ENCODE peak calls at places on chromosomes 5 and 9, in seven cellular contexts. One of them, this sample, is unnamed.

GRCh38 chr5:170534177-170534576 is 30.4 kb downstream of the KCNIP1 start:
- DNase-seq in GM23248: no peak
- DNase-seq in stimulated activated CD8-positive, alpha-beta memory T cell treated with anti-CD3 and anti-CD28 coated beads, Interleukin-7, amount 100 ng/mL, for 1 hour: no peak
- DNase-seq in C1 segment of cervical spinal cord: no peak
- DNase-seq in HuH-7.5: no peak
- DNase-seq in CD8-positive, alpha-beta T cell: no peak
- DNase-seq in left cardiac atrium: no peak
- DNase-seq in this sample: no peak

GRCh38 chr5:141272906-141273305 is 27.7 kb downstream of the PCDHB15 start:
- DNase-seq in GM23248: no peak
- DNase-seq in stimulated activated CD8-positive, alpha-beta memory T cell treated with anti-CD3 and anti-CD28 coated beads, Interleukin-7, amount 100 ng/mL, for 1 hour: no peak
- DNase-seq in C1 segment of cervical spinal cord: no peak
- DNase-seq in HuH-7.5: no peak
- DNase-seq in CD8-positive, alpha-beta T cell: no peak
- DNase-seq in left cardiac atrium: no peak
- DNase-seq in this sample: no peak

GRCh38 chr9:12272471-12273072 is 420.6 kb upstream of the TYRP1 start:
- DNase-seq in GM23248: no peak
- DNase-seq in stimulated activated CD8-positive, alpha-beta memory T cell treated with anti-CD3 and anti-CD28 coated beads, Interleukin-7, amount 100 ng/mL, for 1 hour: no peak
- DNase-seq in C1 segment of cervical spinal cord: no peak
- DNase-seq in HuH-7.5: no peak
- DNase-seq in CD8-positive, alpha-beta T cell: no peak
- DNase-seq in left cardiac atrium: no peak
- DNase-seq in this sample: no peak

GRCh38 chr5:1380011-1380817 is 35.3 kb upstream of the CLPTM1L start:
- DNase-seq in GM23248: peak
- DNase-seq in stimulated activated CD8-positive, alpha-beta memory T cell treated with anti-CD3 and anti-CD28 coated beads, Interleukin-7, amount 100 ng/mL, for 1 hour: peak
- DNase-seq in C1 segment of cervical spinal cord: peak
- DNase-seq in HuH-7.5: no peak
- DNase-seq in CD8-positive, alpha-beta T cell: peak
- DNase-seq in left cardiac atrium: peak
- DNase-seq in this sample: no peak

GRCh38 chr9:100554935-100555401 is 22.9 kb upstream of the CAVIN4 start:
- DNase-seq in GM23248: no peak
- DNase-seq in stimulated activated CD8-positive, alpha-beta memory T cell treated with anti-CD3 and anti-CD28 coated beads, Interleukin-7, amount 100 ng/mL, for 1 hour: no peak
- DNase-seq in C1 segment of cervical spinal cord: peak
- DNase-seq in HuH-7.5: no peak
- DNase-seq in CD8-positive, alpha-beta T cell: no peak
- DNase-seq in left cardiac atrium: no peak
- DNase-seq in this sample: no peak

GRCh38 chr5:148848378-148849031 is 22.1 kb downstream of the ADRB2 start:
- DNase-seq in GM23248: no peak
- DNase-seq in stimulated activated CD8-positive, alpha-beta memory T cell treated with anti-CD3 and anti-CD28 coated beads, Interleukin-7, amount 100 ng/mL, for 1 hour: no peak
- DNase-seq in C1 segment of cervical spinal cord: no peak
- DNase-seq in HuH-7.5: no peak
- DNase-seq in CD8-positive, alpha-beta T cell: no peak
- DNase-seq in left cardiac atrium: no peak
- DNase-seq in this sample: no peak

GRCh38 chr5:114317751-114318150 is 44.1 kb upstream of the KCNN2 start:
- DNase-seq in GM23248: no peak
- DNase-seq in stimulated activated CD8-positive, alpha-beta memory T cell treated with anti-CD3 and anti-CD28 coated beads, Interleukin-7, amount 100 ng/mL, for 1 hour: no peak
- DNase-seq in C1 segment of cervical spinal cord: no peak
- DNase-seq in HuH-7.5: no peak
- DNase-seq in CD8-positive, alpha-beta T cell: no peak
- DNase-seq in left cardiac atrium: no peak
- DNase-seq in this sample: no peak

GRCh38 chr5:115796656-115797055 is 19.8 kb downstream of the CDO1 start:
- DNase-seq in GM23248: no peak
- DNase-seq in stimulated activated CD8-positive, alpha-beta memory T cell treated with anti-CD3 and anti-CD28 coated beads, Interleukin-7, amount 100 ng/mL, for 1 hour: no peak
- DNase-seq in C1 segment of cervical spinal cord: no peak
- DNase-seq in HuH-7.5: no peak
- DNase-seq in CD8-positive, alpha-beta T cell: no peak
- DNase-seq in left cardiac atrium: no peak
- DNase-seq in this sample: no peak

GRCh38 chr9:37174247-37174646 is 53.9 kb downstream of the ZCCHC7 start:
- DNase-seq in GM23248: peak
- DNase-seq in stimulated activated CD8-positive, alpha-beta memory T cell treated with anti-CD3 and anti-CD28 coated beads, Interleukin-7, amount 100 ng/mL, for 1 hour: no peak
- DNase-seq in C1 segment of cervical spinal cord: no peak
- DNase-seq in HuH-7.5: no peak
- DNase-seq in CD8-positive, alpha-beta T cell: no peak
- DNase-seq in left cardiac atrium: no peak
- DNase-seq in this sample: no peak

GRCh38 chr5:150801117-150801927 is 22.8 kb downstream of the SMIM3 start:
- DNase-seq in GM23248: peak
- DNase-seq in stimulated activated CD8-positive, alpha-beta memory T cell treated with anti-CD3 and anti-CD28 coated beads, Interleukin-7, amount 100 ng/mL, for 1 hour: no peak
- DNase-seq in C1 segment of cervical spinal cord: peak
- DNase-seq in HuH-7.5: peak
- DNase-seq in CD8-positive, alpha-beta T cell: no peak
- DNase-seq in left cardiac atrium: no peak
- DNase-seq in this sample: no peak

GRCh38 chr9:134748637-134749036 is 107.0 kb downstream of the COL5A1 start:
- DNase-seq in GM23248: no peak
- DNase-seq in stimulated activated CD8-positive, alpha-beta memory T cell treated with anti-CD3 and anti-CD28 coated beads, Interleukin-7, amount 100 ng/mL, for 1 hour: no peak
- DNase-seq in C1 segment of cervical spinal cord: no peak
- DNase-seq in HuH-7.5: no peak
- DNase-seq in CD8-positive, alpha-beta T cell: no peak
- DNase-seq in left cardiac atrium: no peak
- DNase-seq in this sample: no peak

GRCh38 chr9:91037511-91038482 is 236.2 kb downstream of the SYK start:
- DNase-seq in GM23248: peak
- DNase-seq in stimulated activated CD8-positive, alpha-beta memory T cell treated with anti-CD3 and anti-CD28 coated beads, Interleukin-7, amount 100 ng/mL, for 1 hour: no peak
- DNase-seq in C1 segment of cervical spinal cord: no peak
- DNase-seq in HuH-7.5: peak
- DNase-seq in CD8-positive, alpha-beta T cell: no peak
- DNase-seq in left cardiac atrium: peak
- DNase-seq in this sample: no peak

GRCh38 chr9:78215706-78216105 is 20.2 kb upstream of the CEP78 start:
- DNase-seq in GM23248: peak
- DNase-seq in stimulated activated CD8-positive, alpha-beta memory T cell treated with anti-CD3 and anti-CD28 coated beads, Interleukin-7, amount 100 ng/mL, for 1 hour: no peak
- DNase-seq in C1 segment of cervical spinal cord: no peak
- DNase-seq in HuH-7.5: no peak
- DNase-seq in CD8-positive, alpha-beta T cell: no peak
- DNase-seq in left cardiac atrium: no peak
- DNase-seq in this sample: no peak

GRCh38 chr9:137163101-137163661 is 6.7 kb downstream of the LRRC26 start:
- DNase-seq in GM23248: peak
- DNase-seq in stimulated activated CD8-positive, alpha-beta memory T cell treated with anti-CD3 and anti-CD28 coated beads, Interleukin-7, amount 100 ng/mL, for 1 hour: no peak
- DNase-seq in C1 segment of cervical spinal cord: no peak
- DNase-seq in HuH-7.5: no peak
- DNase-seq in CD8-positive, alpha-beta T cell: no peak
- DNase-seq in left cardiac atrium: no peak
- DNase-seq in this sample: no peak

GRCh38 chr5:56164371-56164770 is 68.8 kb downstream of the ANKRD55 start:
- DNase-seq in GM23248: no peak
- DNase-seq in stimulated activated CD8-positive, alpha-beta memory T cell treated with anti-CD3 and anti-CD28 coated beads, Interleukin-7, amount 100 ng/mL, for 1 hour: no peak
- DNase-seq in C1 segment of cervical spinal cord: peak
- DNase-seq in HuH-7.5: no peak
- DNase-seq in CD8-positive, alpha-beta T cell: no peak
- DNase-seq in left cardiac atrium: no peak
- DNase-seq in this sample: no peak

GRCh38 chr9:109401169-109401989 is 80.5 kb upstream of the EPB41L4B start:
- DNase-seq in GM23248: peak
- DNase-seq in stimulated activated CD8-positive, alpha-beta memory T cell treated with anti-CD3 and anti-CD28 coated beads, Interleukin-7, amount 100 ng/mL, for 1 hour: no peak
- DNase-seq in C1 segment of cervical spinal cord: peak
- DNase-seq in HuH-7.5: peak
- DNase-seq in CD8-positive, alpha-beta T cell: no peak
- DNase-seq in left cardiac atrium: peak
- DNase-seq in this sample: no peak

GRCh38 chr9:34647651-34648050 is 1.2 kb downstream of the GALT start:
- DNase-seq in GM23248: no peak
- DNase-seq in stimulated activated CD8-positive, alpha-beta memory T cell treated with anti-CD3 and anti-CD28 coated beads, Interleukin-7, amount 100 ng/mL, for 1 hour: no peak
- DNase-seq in C1 segment of cervical spinal cord: no peak
- DNase-seq in HuH-7.5: no peak
- DNase-seq in CD8-positive, alpha-beta T cell: no peak
- DNase-seq in left cardiac atrium: no peak
- DNase-seq in this sample: no peak

GRCh38 chr9:129352157-129352870 is 174.3 kb upstream of the IER5L start:
- DNase-seq in GM23248: no peak
- DNase-seq in stimulated activated CD8-positive, alpha-beta memory T cell treated with anti-CD3 and anti-CD28 coated beads, Interleukin-7, amount 100 ng/mL, for 1 hour: no peak
- DNase-seq in C1 segment of cervical spinal cord: no peak
- DNase-seq in HuH-7.5: no peak
- DNase-seq in CD8-positive, alpha-beta T cell: peak
- DNase-seq in left cardiac atrium: peak
- DNase-seq in this sample: no peak

GRCh38 chr9:120999317-120999716 is 50.8 kb downstream of the C5 start:
- DNase-seq in GM23248: no peak
- DNase-seq in stimulated activated CD8-positive, alpha-beta memory T cell treated with anti-CD3 and anti-CD28 coated beads, Interleukin-7, amount 100 ng/mL, for 1 hour: no peak
- DNase-seq in C1 segment of cervical spinal cord: no peak
- DNase-seq in HuH-7.5: no peak
- DNase-seq in CD8-positive, alpha-beta T cell: no peak
- DNase-seq in left cardiac atrium: no peak
- DNase-seq in this sample: no peak

GRCh38 chr5:54520438-54520846 is 2.9 kb downstream of the SNX18 start:
- DNase-seq in GM23248: peak
- DNase-seq in stimulated activated CD8-positive, alpha-beta memory T cell treated with anti-CD3 and anti-CD28 coated beads, Interleukin-7, amount 100 ng/mL, for 1 hour: no peak
- DNase-seq in C1 segment of cervical spinal cord: peak
- DNase-seq in HuH-7.5: no peak
- DNase-seq in CD8-positive, alpha-beta T cell: no peak
- DNase-seq in left cardiac atrium: no peak
- DNase-seq in this sample: no peak

GRCh38 chr9:3912817-3913216 is 387.0 kb upstream of the RFX3 start:
- DNase-seq in GM23248: peak
- DNase-seq in stimulated activated CD8-positive, alpha-beta memory T cell treated with anti-CD3 and anti-CD28 coated beads, Interleukin-7, amount 100 ng/mL, for 1 hour: no peak
- DNase-seq in C1 segment of cervical spinal cord: no peak
- DNase-seq in HuH-7.5: no peak
- DNase-seq in CD8-positive, alpha-beta T cell: no peak
- DNase-seq in left cardiac atrium: no peak
- DNase-seq in this sample: no peak

GRCh38 chr9:71001780-71002386 is 119.5 kb downstream of the TRPM3 start:
- DNase-seq in GM23248: peak
- DNase-seq in stimulated activated CD8-positive, alpha-beta memory T cell treated with anti-CD3 and anti-CD28 coated beads, Interleukin-7, amount 100 ng/mL, for 1 hour: no peak
- DNase-seq in C1 segment of cervical spinal cord: no peak
- DNase-seq in HuH-7.5: no peak
- DNase-seq in CD8-positive, alpha-beta T cell: no peak
- DNase-seq in left cardiac atrium: no peak
- DNase-seq in this sample: no peak

GRCh38 chr9:33818167-33818831 is 1.3 kb downstream of the UBE2R2 start:
- DNase-seq in GM23248: no peak
- DNase-seq in stimulated activated CD8-positive, alpha-beta memory T cell treated with anti-CD3 and anti-CD28 coated beads, Interleukin-7, amount 100 ng/mL, for 1 hour: no peak
- DNase-seq in C1 segment of cervical spinal cord: peak
- DNase-seq in HuH-7.5: no peak
- DNase-seq in CD8-positive, alpha-beta T cell: no peak
- DNase-seq in left cardiac atrium: no peak
- DNase-seq in this sample: no peak

GRCh38 chr5:141617682-141618029 is 1.1 kb downstream of the DIAPH1 start:
- DNase-seq in GM23248: peak
- DNase-seq in stimulated activated CD8-positive, alpha-beta memory T cell treated with anti-CD3 and anti-CD28 coated beads, Interleukin-7, amount 100 ng/mL, for 1 hour: no peak
- DNase-seq in C1 segment of cervical spinal cord: no peak
- DNase-seq in HuH-7.5: no peak
- DNase-seq in CD8-positive, alpha-beta T cell: no peak
- DNase-seq in left cardiac atrium: no peak
- DNase-seq in this sample: no peak

GRCh38 chr5:77645158-77645994 is 6.9 kb upstream of the OTP start:
- DNase-seq in GM23248: peak
- DNase-seq in stimulated activated CD8-positive, alpha-beta memory T cell treated with anti-CD3 and anti-CD28 coated beads, Interleukin-7, amount 100 ng/mL, for 1 hour: no peak
- DNase-seq in C1 segment of cervical spinal cord: peak
- DNase-seq in HuH-7.5: peak
- DNase-seq in CD8-positive, alpha-beta T cell: peak
- DNase-seq in left cardiac atrium: no peak
- DNase-seq in this sample: no peak

GRCh38 chr9:110073356-110073666 is 134.6 kb downstream of the C9orf152 start:
- DNase-seq in GM23248: no peak
- DNase-seq in stimulated activated CD8-positive, alpha-beta memory T cell treated with anti-CD3 and anti-CD28 coated beads, Interleukin-7, amount 100 ng/mL, for 1 hour: no peak
- DNase-seq in C1 segment of cervical spinal cord: no peak
- DNase-seq in HuH-7.5: no peak
- DNase-seq in CD8-positive, alpha-beta T cell: no peak
- DNase-seq in left cardiac atrium: no peak
- DNase-seq in this sample: no peak

GRCh38 chr9:138078846-138079245 is 201.3 kb downstream of the CACNA1B start:
- DNase-seq in GM23248: no peak
- DNase-seq in stimulated activated CD8-positive, alpha-beta memory T cell treated with anti-CD3 and anti-CD28 coated beads, Interleukin-7, amount 100 ng/mL, for 1 hour: no peak
- DNase-seq in C1 segment of cervical spinal cord: no peak
- DNase-seq in HuH-7.5: no peak
- DNase-seq in CD8-positive, alpha-beta T cell: no peak
- DNase-seq in left cardiac atrium: no peak
- DNase-seq in this sample: no peak

GRCh38 chr5:126023894-126024575 is 399.2 kb upstream of the GRAMD2B start:
- DNase-seq in GM23248: no peak
- DNase-seq in stimulated activated CD8-positive, alpha-beta memory T cell treated with anti-CD3 and anti-CD28 coated beads, Interleukin-7, amount 100 ng/mL, for 1 hour: no peak
- DNase-seq in C1 segment of cervical spinal cord: no peak
- DNase-seq in HuH-7.5: no peak
- DNase-seq in CD8-positive, alpha-beta T cell: no peak
- DNase-seq in left cardiac atrium: no peak
- DNase-seq in this sample: no peak

GRCh38 chr9:137705443-137705863 is 86.6 kb downstream of the EHMT1 start:
- DNase-seq in GM23248: no peak
- DNase-seq in stimulated activated CD8-positive, alpha-beta memory T cell treated with anti-CD3 and anti-CD28 coated beads, Interleukin-7, amount 100 ng/mL, for 1 hour: no peak
- DNase-seq in C1 segment of cervical spinal cord: no peak
- DNase-seq in HuH-7.5: no peak
- DNase-seq in CD8-positive, alpha-beta T cell: peak
- DNase-seq in left cardiac atrium: no peak
- DNase-seq in this sample: no peak

GRCh38 chr9:73141282-73141681 is 10.4 kb upstream of the ANXA1 start:
- DNase-seq in GM23248: peak
- DNase-seq in stimulated activated CD8-positive, alpha-beta memory T cell treated with anti-CD3 and anti-CD28 coated beads, Interleukin-7, amount 100 ng/mL, for 1 hour: no peak
- DNase-seq in C1 segment of cervical spinal cord: no peak
- DNase-seq in HuH-7.5: no peak
- DNase-seq in CD8-positive, alpha-beta T cell: no peak
- DNase-seq in left cardiac atrium: no peak
- DNase-seq in this sample: no peak

GRCh38 chr5:16883801-16884200 is 52.3 kb downstream of the MYO10 start:
- DNase-seq in GM23248: no peak
- DNase-seq in stimulated activated CD8-positive, alpha-beta memory T cell treated with anti-CD3 and anti-CD28 coated beads, Interleukin-7, amount 100 ng/mL, for 1 hour: no peak
- DNase-seq in C1 segment of cervical spinal cord: no peak
- DNase-seq in HuH-7.5: no peak
- DNase-seq in CD8-positive, alpha-beta T cell: no peak
- DNase-seq in left cardiac atrium: no peak
- DNase-seq in this sample: no peak

GRCh38 chr9:92986175-92987110 is 39.1 kb downstream of the FGD3 start:
- DNase-seq in GM23248: peak
- DNase-seq in stimulated activated CD8-positive, alpha-beta memory T cell treated with anti-CD3 and anti-CD28 coated beads, Interleukin-7, amount 100 ng/mL, for 1 hour: no peak
- DNase-seq in C1 segment of cervical spinal cord: no peak
- DNase-seq in HuH-7.5: no peak
- DNase-seq in CD8-positive, alpha-beta T cell: peak
- DNase-seq in left cardiac atrium: no peak
- DNase-seq in this sample: no peak

GRCh38 chr9:128903871-128904371 is 16.9 kb upstream of the PHYHD1 start:
- DNase-seq in GM23248: peak
- DNase-seq in stimulated activated CD8-positive, alpha-beta memory T cell treated with anti-CD3 and anti-CD28 coated beads, Interleukin-7, amount 100 ng/mL, for 1 hour: no peak
- DNase-seq in C1 segment of cervical spinal cord: no peak
- DNase-seq in HuH-7.5: no peak
- DNase-seq in CD8-positive, alpha-beta T cell: no peak
- DNase-seq in left cardiac atrium: no peak
- DNase-seq in this sample: no peak

GRCh38 chr9:128276574-128277270 is 646 bp downstream of the SWI5 start:
- DNase-seq in GM23248: peak
- DNase-seq in stimulated activated CD8-positive, alpha-beta memory T cell treated with anti-CD3 and anti-CD28 coated beads, Interleukin-7, amount 100 ng/mL, for 1 hour: no peak
- DNase-seq in C1 segment of cervical spinal cord: no peak
- DNase-seq in HuH-7.5: peak
- DNase-seq in CD8-positive, alpha-beta T cell: no peak
- DNase-seq in left cardiac atrium: peak
- DNase-seq in this sample: no peak

GRCh38 chr5:142669479-142669878 is 16.4 kb downstream of the FGF1 start:
- DNase-seq in GM23248: peak
- DNase-seq in stimulated activated CD8-positive, alpha-beta memory T cell treated with anti-CD3 and anti-CD28 coated beads, Interleukin-7, amount 100 ng/mL, for 1 hour: no peak
- DNase-seq in C1 segment of cervical spinal cord: no peak
- DNase-seq in HuH-7.5: no peak
- DNase-seq in CD8-positive, alpha-beta T cell: no peak
- DNase-seq in left cardiac atrium: no peak
- DNase-seq in this sample: no peak

GRCh38 chr5:66757219-66757833 is 161.1 kb downstream of the MAST4 start:
- DNase-seq in GM23248: peak
- DNase-seq in stimulated activated CD8-positive, alpha-beta memory T cell treated with anti-CD3 and anti-CD28 coated beads, Interleukin-7, amount 100 ng/mL, for 1 hour: no peak
- DNase-seq in C1 segment of cervical spinal cord: no peak
- DNase-seq in HuH-7.5: peak
- DNase-seq in CD8-positive, alpha-beta T cell: peak
- DNase-seq in left cardiac atrium: peak
- DNase-seq in this sample: no peak

GRCh38 chr9:110650261-110650660 is 18.3 kb upstream of the MUSK start:
- DNase-seq in GM23248: peak
- DNase-seq in stimulated activated CD8-positive, alpha-beta memory T cell treated with anti-CD3 and anti-CD28 coated beads, Interleukin-7, amount 100 ng/mL, for 1 hour: no peak
- DNase-seq in C1 segment of cervical spinal cord: no peak
- DNase-seq in HuH-7.5: no peak
- DNase-seq in CD8-positive, alpha-beta T cell: no peak
- DNase-seq in left cardiac atrium: no peak
- DNase-seq in this sample: no peak

This sample was measured in esophagus squamous epithelium.